ENCODE peak calls at places on chromosome 20, in nine cellular contexts. E, D, G, J, Z, I, V, C and Y are unnamed samples.

GRCh38 chr20:11492846-11493245 is 424.8 kb upstream of the BTBD3 start:
- DNase-seq in E (no peak), D (no peak), G (no peak), J (no peak), Z (no peak), I (no peak), V (no peak), C (no peak), Y (no peak)

GRCh38 chr20:58711266-58712051 is 18.9 kb downstream of the NPEPL1 start:
- DNase-seq in E (no peak), D (no peak), G (no peak), J (no peak), Z (peak), I (no peak), V (peak), C (no peak), Y (peak)

GRCh38 chr20:50366270-50367103 is 143.7 kb upstream of the PTPN1 start:
- DNase-seq in E (no peak), D (no peak), G (no peak), J (peak), Z (peak), I (peak), V (peak), C (no peak), Y (no peak)

GRCh38 chr20:47557218-47557617 is 55.5 kb downstream of the NCOA3 start:
- DNase-seq in E (no peak), D (no peak), G (no peak), J (no peak), Z (no peak), I (no peak), V (no peak), C (no peak), Y (no peak)

GRCh38 chr20:1127840-1128239 is 9.4 kb downstream of the PSMF1 start:
- DNase-seq in E (no peak), D (no peak), G (no peak), J (no peak), Z (no peak), I (no peak), V (no peak), C (no peak), Y (no peak)

GRCh38 chr20:63219447-63219821 is 3.5 kb upstream of the YTHDF1 start:
- DNase-seq in E (no peak), D (no peak), G (no peak), J (no peak), Z (no peak), I (no peak), V (no peak), C (no peak), Y (no peak)

GRCh38 chr20:55437778-55438417 is 567.4 kb downstream of the CBLN4 start:
- DNase-seq in E (no peak), D (no peak), G (no peak), J (no peak), Z (no peak), I (no peak), V (no peak), C (no peak), Y (no peak)

GRCh38 chr20:49104365-49104648 is 58.2 kb downstream of the CSE1L start:
- DNase-seq in E (no peak), D (no peak), G (no peak), J (no peak), Z (no peak), I (no peak), V (no peak), C (no peak), Y (no peak)

GRCh38 chr20:20364747-20365558 is 3.0 kb upstream of the INSM1 start:
- DNase-seq in E (no peak), D (no peak), G (peak), J (no peak), Z (no peak), I (no peak), V (no peak), C (no peak), Y (no peak)
- TF ChIP-seq CTCF in E (no peak), D (no peak), G (no peak), J (no peak), Z (no peak), I (no peak), V (no peak), C (no peak), Y (no peak)

GRCh38 chr20:61416546-61416945 is 164.5 kb downstream of the CDH4 start:
- DNase-seq in E (no peak), D (no peak), G (peak), J (no peak), Z (no peak), I (no peak), V (no peak), C (no peak), Y (peak)
- TF ChIP-seq CTCF in E (no peak), D (no peak), G (no peak), J (no peak), Z (no peak), I (no peak), V (no peak), C (no peak), Y (no peak)

GRCh38 chr20:42204261-42204660 is 586.1 kb upstream of the CHD6 start:
- DNase-seq in E (no peak), D (no peak), G (no peak), J (peak), Z (no peak), I (no peak), V (no peak), C (no peak), Y (no peak)
- TF ChIP-seq CTCF in E (no peak), D (no peak), G (no peak), J (no peak), Z (no peak), I (no peak), V (peak), C (peak), Y (no peak)

GRCh38 chr20:59802471-59803221 is 130.8 kb downstream of the SYCP2 start:
- DNase-seq in E (no peak), D (no peak), G (peak), J (no peak), Z (no peak), I (no peak), V (no peak), C (no peak), Y (peak)
- TF ChIP-seq CTCF in E (no peak), D (no peak), G (no peak), J (no peak), Z (no peak), I (no peak), V (no peak), C (no peak), Y (no peak)